ENCODE peak calls at places on chromosomes 12 and 14, in seven cellular contexts. One of them, this sample, is unnamed.

GRCh38 chr12:55771736-55772135 is 28.8 kb downstream of the GDF11 start:
- DNase-seq in GM20000: no peak
- DNase-seq in esophagus squamous epithelium: no peak
- DNase-seq in HL-60: no peak
- DNase-seq in WTC11: no peak
- DNase-seq in BE2C: no peak
- DNase-seq in AG09309: no peak
- DNase-seq in this sample: no peak

GRCh38 chr12:39605501-39605900 is 14.1 kb downstream of the ABCD2 start:
- DNase-seq in AG09309: no peak
- DNase-seq in WTC11: no peak
- DNase-seq in esophagus squamous epithelium: no peak
- DNase-seq in BE2C: no peak
- DNase-seq in HL-60: no peak
- DNase-seq in GM20000: no peak
- DNase-seq in this sample: no peak

GRCh38 chr14:71231521-71232393 is 324.5 kb downstream of the PCNX1 start:
- DNase-seq in AG09309: no peak
- DNase-seq in HL-60: peak
- DNase-seq in esophagus squamous epithelium: no peak
- DNase-seq in GM20000: peak
- DNase-seq in WTC11: peak
- DNase-seq in BE2C: peak
- DNase-seq in this sample: no peak

GRCh38 chr12:70606001-70606400 is 31.2 kb downstream of the PTPRB start:
- DNase-seq in WTC11: no peak
- DNase-seq in esophagus squamous epithelium: no peak
- DNase-seq in BE2C: no peak
- DNase-seq in HL-60: no peak
- DNase-seq in GM20000: no peak
- DNase-seq in AG09309: no peak
- DNase-seq in this sample: no peak

GRCh38 chr12:113088971-113089756 is 32.6 kb downstream of the DTX1 start:
- DNase-seq in AG09309: no peak
- DNase-seq in WTC11: no peak
- DNase-seq in esophagus squamous epithelium: no peak
- DNase-seq in BE2C: no peak
- DNase-seq in GM20000: peak
- DNase-seq in HL-60: no peak
- DNase-seq in this sample: no peak

GRCh38 chr14:104794641-104795467 is 694 bp downstream of the AKT1 start:
- DNase-seq in BE2C: no peak
- DNase-seq in HL-60: no peak
- DNase-seq in GM20000: peak
- DNase-seq in esophagus squamous epithelium: no peak
- DNase-seq in AG09309: no peak
- DNase-seq in WTC11: no peak
- DNase-seq in this sample: peak

GRCh38 chr12:1591029-1591428 is 3.4 kb downstream of the FBXL14 start:
- DNase-seq in HL-60: no peak
- DNase-seq in WTC11: no peak
- DNase-seq in BE2C: no peak
- DNase-seq in GM20000: no peak
- DNase-seq in AG09309: no peak
- DNase-seq in esophagus squamous epithelium: no peak
- DNase-seq in this sample: no peak

GRCh38 chr14:74620497-74620921 is 8.5 kb upstream of the LTBP2 start:
- DNase-seq in GM20000: no peak
- DNase-seq in esophagus squamous epithelium: no peak
- DNase-seq in AG09309: peak
- DNase-seq in HL-60: no peak
- DNase-seq in WTC11: no peak
- DNase-seq in BE2C: no peak
- DNase-seq in this sample: no peak

GRCh38 chr12:68557011-68557715 is 53.5 kb upstream of the RAP1B start:
- DNase-seq in BE2C: no peak
- DNase-seq in GM20000: no peak
- DNase-seq in HL-60: no peak
- DNase-seq in esophagus squamous epithelium: no peak
- DNase-seq in AG09309: peak
- DNase-seq in WTC11: no peak
- DNase-seq in this sample: no peak

GRCh38 chr12:67014642-67015041 is 254.5 kb upstream of the CAND1 start:
- DNase-seq in esophagus squamous epithelium: no peak
- DNase-seq in AG09309: no peak
- DNase-seq in GM20000: no peak
- DNase-seq in HL-60: no peak
- DNase-seq in WTC11: no peak
- DNase-seq in BE2C: no peak
- DNase-seq in this sample: no peak

GRCh38 chr14:62455446-62455845 is 589.8 kb downstream of the KCNH5 start:
- DNase-seq in GM20000: no peak
- DNase-seq in esophagus squamous epithelium: no peak
- DNase-seq in WTC11: no peak
- DNase-seq in HL-60: no peak
- DNase-seq in BE2C: no peak
- DNase-seq in AG09309: no peak
- DNase-seq in this sample: no peak

GRCh38 chr14:69428289-69428998 is 30.0 kb downstream of the SLC39A9 start:
- DNase-seq in HL-60: peak
- DNase-seq in BE2C: no peak
- DNase-seq in esophagus squamous epithelium: no peak
- DNase-seq in WTC11: no peak
- DNase-seq in AG09309: no peak
- DNase-seq in GM20000: peak
- DNase-seq in this sample: no peak

GRCh38 chr14:69669375-69669774 is 58.0 kb downstream of the SUSD6 start:
- DNase-seq in esophagus squamous epithelium: no peak
- DNase-seq in HL-60: no peak
- DNase-seq in WTC11: no peak
- DNase-seq in GM20000: no peak
- DNase-seq in BE2C: no peak
- DNase-seq in AG09309: no peak
- DNase-seq in this sample: no peak

GRCh38 chr12:68069276-68069675 is 80.0 kb downstream of the IFNG-AS1 start:
- DNase-seq in GM20000: no peak
- DNase-seq in HL-60: no peak
- DNase-seq in BE2C: no peak
- DNase-seq in WTC11: no peak
- DNase-seq in esophagus squamous epithelium: no peak
- DNase-seq in AG09309: no peak
- DNase-seq in this sample: no peak

GRCh38 chr14:35123388-35123703 is 994 bp downstream of the PRORP start:
- DNase-seq in GM20000: no peak
- DNase-seq in esophagus squamous epithelium: no peak
- DNase-seq in HL-60: peak
- DNase-seq in AG09309: no peak
- DNase-seq in WTC11: no peak
- DNase-seq in BE2C: no peak
- DNase-seq in this sample: no peak

GRCh38 chr12:3732901-3733300 is 20.0 kb downstream of the CRACR2A start:
- DNase-seq in WTC11: peak
- DNase-seq in HL-60: no peak
- DNase-seq in GM20000: no peak
- DNase-seq in esophagus squamous epithelium: no peak
- DNase-seq in AG09309: no peak
- DNase-seq in BE2C: no peak
- DNase-seq in this sample: no peak

GRCh38 chr12:11508699-11509098 is 113.3 kb upstream of the PRB2 start:
- DNase-seq in AG09309: no peak
- DNase-seq in HL-60: no peak
- DNase-seq in GM20000: no peak
- DNase-seq in esophagus squamous epithelium: no peak
- DNase-seq in BE2C: no peak
- DNase-seq in WTC11: no peak
- DNase-seq in this sample: no peak

GRCh38 chr12:843609-844008 is 91.2 kb downstream of the WNK1 start:
- DNase-seq in HL-60: no peak
- DNase-seq in esophagus squamous epithelium: no peak
- DNase-seq in GM20000: no peak
- DNase-seq in AG09309: no peak
- DNase-seq in BE2C: no peak
- DNase-seq in WTC11: no peak
- DNase-seq in this sample: no peak